ENCODE peak calls at places on chromosomes 1 and 21, in six cellular contexts. One of them, this sample, is unnamed.

GRCh38 chr1:245235156-245235555 is 80.4 kb downstream of the KIF26B start:
- DNase-seq in mesenchymal stem cell: no peak
- DNase-seq in IMR-90: no peak
- DNase-seq in H1: no peak
- DNase-seq in trophoblast cell: peak; percentile 79
- DNase-seq in H9: no peak
- DNase-seq in this sample: no peak

GRCh38 chr1:32172621-32173245 is 6.7 kb upstream of the TXLNA start:
- DNase-seq in mesenchymal stem cell: no peak
- DNase-seq in IMR-90: peak; percentile 35
- DNase-seq in H1: no peak
- DNase-seq in trophoblast cell: no peak
- DNase-seq in H9: no peak
- DNase-seq in this sample: no peak

GRCh38 chr21:46110499-46111192 is 12.7 kb downstream of the COL6A2 start:
- DNase-seq in mesenchymal stem cell: peak; percentile 13
- DNase-seq in IMR-90: no peak
- DNase-seq in H1: no peak
- DNase-seq in trophoblast cell: no peak
- DNase-seq in H9: peak; percentile 39
- DNase-seq in this sample: no peak

GRCh38 chr1:43705982-43706597 is 1.2 kb upstream of the ST3GAL3 start:
- DNase-seq in mesenchymal stem cell: peak; percentile 50
- DNase-seq in IMR-90: no peak
- DNase-seq in H1: no peak
- DNase-seq in trophoblast cell: no peak
- DNase-seq in H9: peak; percentile 46
- DNase-seq in this sample: no peak

GRCh38 chr1:207868252-207868768 is 42.6 kb downstream of the CD34 start:
- DNase-seq in mesenchymal stem cell: peak; percentile 38
- DNase-seq in IMR-90: no peak
- DNase-seq in H1: no peak
- DNase-seq in trophoblast cell: no peak
- DNase-seq in H9: no peak
- DNase-seq in this sample: no peak

GRCh38 chr1:25881266-25881665 is 5.8 kb upstream of the PAQR7 start:
- DNase-seq in mesenchymal stem cell: no peak
- DNase-seq in IMR-90: no peak
- DNase-seq in H1: no peak
- DNase-seq in trophoblast cell: no peak
- DNase-seq in H9: no peak
- DNase-seq in this sample: no peak

GRCh38 chr1:5731110-5731423 is 261.2 kb downstream of the NPHP4 start:
- DNase-seq in mesenchymal stem cell: no peak
- DNase-seq in IMR-90: no peak
- DNase-seq in H1: no peak
- DNase-seq in trophoblast cell: no peak
- DNase-seq in H9: no peak
- DNase-seq in this sample: no peak

GRCh38 chr1:44497422-44498170 is 92.5 kb downstream of the RNF220 start:
- DNase-seq in mesenchymal stem cell: no peak
- DNase-seq in IMR-90: no peak
- DNase-seq in H1: no peak
- DNase-seq in trophoblast cell: no peak
- DNase-seq in H9: no peak
- DNase-seq in this sample: no peak

GRCh38 chr21:27572681-27573080 is 605.8 kb upstream of the ADAMTS5 start:
- DNase-seq in mesenchymal stem cell: peak; percentile 82
- DNase-seq in IMR-90: peak; percentile 90
- DNase-seq in H1: no peak
- DNase-seq in trophoblast cell: peak; percentile 70
- DNase-seq in H9: no peak
- DNase-seq in this sample: no peak

GRCh38 chr1:109299087-109299983 is 7.5 kb downstream of the MYBPHL start:
- DNase-seq in mesenchymal stem cell: peak; percentile 89
- DNase-seq in IMR-90: peak; percentile 97
- DNase-seq in H1: no peak
- DNase-seq in trophoblast cell: peak; percentile 84
- DNase-seq in H9: no peak
- DNase-seq in this sample: no peak
- H3K4me2 ChIP-seq in mesenchymal stem cell: no peak overlapping the region
- H3K4me2 ChIP-seq in IMR-90: peak overlapping the region; percentile 60
- H3K4me2 ChIP-seq in H1: no peak overlapping the region
- H3K4me2 ChIP-seq in trophoblast cell: no peak overlapping the region
- H3K4me2 ChIP-seq in H9: no peak overlapping the region
- H3K4me2 ChIP-seq in this sample: no peak overlapping the region

DNA sequence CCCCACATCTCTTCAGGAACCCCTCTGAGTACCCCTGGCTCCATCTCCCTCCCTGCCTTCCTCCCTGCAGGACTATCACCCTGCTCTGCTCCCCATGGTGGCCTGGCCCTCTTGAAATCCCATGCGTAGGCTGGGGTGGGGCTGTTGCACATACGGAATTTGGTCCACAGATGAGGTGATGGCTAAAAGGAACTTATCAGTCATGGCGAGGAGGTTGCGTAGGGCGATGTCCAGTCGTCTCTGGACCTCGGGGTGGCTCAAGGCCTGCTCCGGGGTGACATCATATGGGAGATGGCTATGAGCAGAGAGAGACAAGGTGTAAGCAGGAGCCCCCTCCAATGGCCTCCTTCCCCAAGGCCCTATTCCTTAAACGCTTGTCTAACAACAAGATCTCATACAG is 35.3 kb downstream of the IQGAP3 start:
- DNase-seq in mesenchymal stem cell: no peak
- DNase-seq in IMR-90: no peak
- DNase-seq in H1: no peak
- DNase-seq in trophoblast cell: no peak
- DNase-seq in H9: no peak
- DNase-seq in this sample: no peak
- H4K91ac ChIP-seq in mesenchymal stem cell: no peak overlapping the region
- H4K91ac ChIP-seq in IMR-90: no peak overlapping the region
- H4K91ac ChIP-seq in H1: no peak overlapping the region
- H4K91ac ChIP-seq in trophoblast cell: no peak overlapping the region
- H4K91ac ChIP-seq in H9: no peak overlapping the region
- H4K91ac ChIP-seq in this sample: no peak overlapping the region

GRCh38 chr1:175150596-175151319 is 41.8 kb downstream of the KIAA0040 start:
- DNase-seq in mesenchymal stem cell: no peak
- DNase-seq in IMR-90: no peak
- DNase-seq in H1: no peak
- DNase-seq in trophoblast cell: no peak
- DNase-seq in H9: peak; percentile 42
- DNase-seq in this sample: no peak
- H3K4me2 ChIP-seq in mesenchymal stem cell: no peak overlapping the region
- H3K4me2 ChIP-seq in IMR-90: no peak overlapping the region
- H3K4me2 ChIP-seq in H1: no peak overlapping the region
- H3K4me2 ChIP-seq in trophoblast cell: no peak overlapping the region
- H3K4me2 ChIP-seq in H9: no peak overlapping the region
- H3K4me2 ChIP-seq in this sample: no peak overlapping the region

GRCh38 chr1:119926553-119926952 is 30.2 kb upstream of the ADAM30 start:
- DNase-seq in mesenchymal stem cell: no peak
- DNase-seq in IMR-90: no peak
- DNase-seq in H1: no peak
- DNase-seq in trophoblast cell: no peak
- DNase-seq in H9: no peak
- DNase-seq in this sample: no peak
- H4K91ac ChIP-seq in mesenchymal stem cell: no peak overlapping the region
- H4K91ac ChIP-seq in IMR-90: no peak overlapping the region
- H4K91ac ChIP-seq in H1: no peak overlapping the region
- H4K91ac ChIP-seq in trophoblast cell: no peak overlapping the region
- H4K91ac ChIP-seq in H9: no peak overlapping the region
- H4K91ac ChIP-seq in this sample: no peak overlapping the region

This sample was measured in neuronal stem cell.